ENCODE peak calls at places on chromosome 14, in seven cellular contexts. V is osteoblast, S is fibroblast of lung, B is psoas muscle, Z is thyroid gland, G is ascending aorta, D is adrenal gland. A is an unnamed sample.

GRCh38 chr14:63614964-63615363 is 26.7 kb downstream of the WDR89 start:
- DNase-seq in Z (no peak), V (no peak), D (no peak), B (no peak), S (peak; percentile 47), G (no peak), A (no peak)

GRCh38 chr14:89767861-89768268 is 186.7 kb downstream of the EFCAB11 start:
- DNase-seq in S (peak; percentile 48), G (no peak), V (no peak), Z (no peak), D (peak; percentile 36), B (no peak), A (no peak)

GRCh38 chr14:67618617-67619063 is 1.1 kb upstream of the ARG2 start:
- DNase-seq in G (no peak), Z (no peak), B (no peak), D (no peak), S (peak; percentile 71), V (peak; percentile 89), A (no peak)

GRCh38 chr14:68241862-68242490 is 422.4 kb downstream of the RAD51B start:
- DNase-seq in D (no peak), Z (no peak), V (no peak), B (no peak), S (no peak), G (no peak), A (no peak)

GRCh38 chr14:64112859-64113258 is 181.3 kb downstream of the ESR2 start:
- DNase-seq in Z (peak; percentile 71), B (peak; percentile 57), G (no peak), D (no peak), V (no peak), S (no peak), A (no peak)

GRCh38 chr14:38808734-38809455 is 294.1 kb downstream of the SEC23A start:
- DNase-seq in V (no peak), G (no peak), Z (no peak), B (no peak), D (no peak), S (no peak), A (no peak)

GRCh38 chr14:69763761-69764510 is 3.0 kb upstream of the SRSF5 start:
- DNase-seq in Z (no peak), S (no peak), G (no peak), B (no peak), V (no peak), D (no peak), A (no peak)

GRCh38 chr14:36405589-36406274 is 85.3 kb upstream of the MBIP start:
- DNase-seq in V (no peak), D (no peak), S (no peak), B (no peak), Z (no peak), G (no peak), A (no peak)

GRCh38 chr14:100374891-100375272 is 51.7 kb downstream of the SLC25A47 start:
- DNase-seq in S (no peak), G (no peak), B (no peak), Z (no peak), D (no peak), V (no peak), A (no peak)

GRCh38 chr14:93234798-93235197 is 27.7 kb downstream of the UBR7 start:
- DNase-seq in V (peak; percentile 96), Z (no peak), G (no peak), D (peak; percentile 21), B (no peak), S (peak; percentile 89), A (no peak)

GRCh38 chr14:71448431-71449315 is 483.6 kb upstream of the RGS6 start:
- DNase-seq in D (no peak), G (no peak), Z (no peak), B (no peak), S (no peak), V (no peak), A (no peak)

GRCh38 chr14:101231828-101232227 is 328.3 kb upstream of the RTL1 start:
- DNase-seq in V (peak; percentile 38), B (peak; percentile 20), D (no peak), G (no peak), S (no peak), Z (no peak), A (no peak)

GRCh38 chr14:74244115-74244514 is 4.9 kb downstream of the VSX2 start:
- DNase-seq in S (no peak), D (no peak), V (peak; percentile 62), Z (no peak), B (no peak), G (no peak), A (no peak)

GRCh38 chr14:69711065-69711464 is 55.9 kb upstream of the SRSF5 start:
- DNase-seq in B (peak; percentile 88), V (no peak), D (no peak), Z (peak; percentile 30), S (no peak), G (no peak), A (peak; percentile 77)

GRCh38 chr14:68461086-68461485 is 331.8 kb downstream of the ZFP36L1 start:
- DNase-seq in Z (no peak), S (no peak), G (no peak), B (no peak), D (no peak), V (no peak), A (no peak)

GRCh38 chr14:105532735-105533141 is 6.4 kb downstream of the TMEM121 start:
- DNase-seq in D (no peak), V (peak; percentile 97), S (peak; percentile 12), B (peak; percentile 47), Z (no peak), G (no peak), A (no peak)

GRCh38 chr14:73943083-73943482 is 6.8 kb downstream of the FAM161B start:
- DNase-seq in V (peak; percentile 89), S (peak; percentile 11), D (peak; percentile 82), G (no peak), Z (no peak), B (no peak), A (peak; percentile 28)

GRCh38 chr14:23523229-23524016 is 28.1 kb downstream of the ZFHX2 start:
- DNase-seq in V (peak; percentile 79), G (no peak), D (no peak), B (no peak), S (no peak), Z (no peak), A (no peak)

GRCh38 chr14:100662850-100663527 is 63.7 kb upstream of the DLK1 start:
- DNase-seq in S (peak; percentile 43), G (no peak), V (peak; percentile 94), B (peak; percentile 78), D (peak; percentile 71), Z (peak; percentile 51), A (peak; percentile 68)

GRCh38 chr14:58198086-58198485 is 1.9 kb upstream of the ACTR10 start:
- DNase-seq in V (no peak), G (no peak), B (no peak), Z (no peak), S (no peak), D (no peak), A (no peak)

GRCh38 chr14:54653764-54654469 is 87.0 kb downstream of the SAMD4A start:
- DNase-seq in S (peak; percentile 91), V (peak; percentile 79), D (peak; percentile 51), G (no peak), Z (peak; percentile 25), B (peak; percentile 75), A (peak; percentile 74)

GRCh38 chr14:53670701-53671100 is 285.9 kb downstream of the BMP4 start:
- DNase-seq in S (peak; percentile 83), G (no peak), D (no peak), Z (no peak), V (peak; percentile 37), B (no peak), A (no peak)

GRCh38 chr14:95664046-95664445 is 22.2 kb upstream of the TCL1B start:
- DNase-seq in V (no peak), D (peak; percentile 51), S (no peak), B (no peak), Z (no peak), G (no peak), A (no peak)

GRCh38 chr14:95666450-95666849 is 19.8 kb upstream of the TCL1B start:
- DNase-seq in D (no peak), B (no peak), V (no peak), G (no peak), S (no peak), Z (no peak), A (no peak)

GRCh38 chr14:95664546-95664945 is 21.7 kb upstream of the TCL1B start:
- DNase-seq in G (no peak), Z (no peak), S (no peak), V (no peak), D (no peak), B (no peak), A (no peak)

GRCh38 chr14:95667251-95667693 is 19.0 kb upstream of the TCL1B start:
- DNase-seq in B (no peak), G (no peak), V (no peak), Z (no peak), D (no peak), S (no peak), A (no peak)

GRCh38 chr14:95668235-95668772 is 17.9 kb upstream of the TCL1B start:
- DNase-seq in Z (no peak), B (no peak), S (no peak), D (no peak), G (no peak), V (no peak), A (no peak)
- H3K4me1 ChIP-seq in Z (no peaks in the 10 kb centered on the region), B (no peaks in the 10 kb centered on the region), S (no peaks in the 10 kb centered on the region), D (no peaks in the 10 kb centered on the region), G (no peaks in the 10 kb centered on the region), V (no peaks in the 10 kb centered on the region), A (no peaks in the 10 kb centered on the region)

GRCh38 chr14:94485944-94486841 is 10.2 kb upstream of the SERPINA9 start:
- DNase-seq in Z (peak; percentile 34), S (peak; percentile 34), B (peak; percentile 71), V (peak; percentile 94), D (peak; percentile 18), G (no peak), A (no peak)
- H3K27me3 ChIP-seq in Z (no peaks in the 10 kb centered on the region), S (no peaks in the 10 kb centered on the region), B (peaks cover 2% of the 10 kb centered on the region), V (no peaks in the 10 kb centered on the region), D (no peaks in the 10 kb centered on the region), G (no peaks in the 10 kb centered on the region), A (no peaks in the 10 kb centered on the region)

DNA sequence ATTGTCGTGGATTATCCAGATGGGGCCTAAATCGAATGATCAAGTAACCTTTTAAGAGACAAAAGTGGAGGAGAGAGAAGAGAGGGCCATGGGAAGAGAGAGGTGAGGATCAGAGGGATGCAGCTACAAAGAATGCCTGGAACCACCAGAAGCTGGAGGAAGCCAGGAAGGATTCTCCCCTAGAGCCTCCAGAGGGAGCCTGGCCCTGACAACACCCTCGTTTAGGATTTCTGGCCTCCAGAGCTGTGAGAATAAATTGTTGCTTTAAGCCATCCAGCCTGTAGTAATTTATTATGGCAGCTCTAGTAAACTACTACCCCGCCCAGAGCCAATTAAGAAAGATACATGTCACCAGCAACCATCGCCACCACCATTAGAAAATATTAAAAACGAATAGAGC is 46.2 kb upstream of the GSC start:
- DNase-seq in Z (no peak), V (no peak), G (no peak), B (no peak), D (no peak), S (no peak), A (no peak)
- TF ChIP-seq CTCF in Z (no peak), V (peak; percentile 7), G (no peak), B (no peak), D (no peak), S (no peak), A (no peak)

GRCh38 chr14:103715052-103716000 is at the start of the genes XRCC3 and ZFYVE21:
- DNase-seq in G (peak; percentile 99), Z (peak; percentile 100), S (peak; percentile 98), V (peak; percentile 100), D (peak; percentile 100), B (peak; percentile 100), A (peak; percentile 100)
- H3K4me1 ChIP-seq in G (peaks cover 53% of the 10 kb centered on the region), Z (peaks cover 36% of the 10 kb centered on the region), S (peaks cover 11% of the 10 kb centered on the region), V (peaks cover 27% of the 10 kb centered on the region), D (peaks cover 5% of the 10 kb centered on the region), B (peaks cover 52% of the 10 kb centered on the region), A (peaks cover 18% of the 10 kb centered on the region)

GRCh38 chr14:61280092-61280525 is 1.0 kb downstream of the TMEM30B start:
- DNase-seq in G (no peak), Z (no peak), D (no peak), S (no peak), V (no peak), B (no peak), A (no peak)
- H3K27me3 ChIP-seq in G (no peaks in the 10 kb centered on the region), Z (no peaks in the 10 kb centered on the region), D (peaks cover 7% of the 10 kb centered on the region), S (peaks cover 29% of the 10 kb centered on the region), V (peaks cover 32% of the 10 kb centered on the region), B (no peaks in the 10 kb centered on the region), A (no peaks in the 10 kb centered on the region)